ENCODE peak calls at places on chromosomes 4 and X, in ten cellular contexts. S, V, O, L, R, Z, T, M, Q and B are unnamed samples. For H3K36me3, the result is how much of the 10 kb centered on the place peaks cover.

GRCh38 chr4:56972389-56972788 is 5.0 kb downstream of the NOA1 start:
- DNase-seq in S (no peak), V (no peak), O (no peak), L (no peak), R (no peak), Z (no peak), T (no peak), M (no peak), Q (no peak), B (no peak)

GRCh38 chr4:73533515-73534422 is 52.2 kb downstream of the AFM start:
- DNase-seq in S (peak), V (no peak), O (no peak), L (no peak), R (no peak), Z (no peak), T (no peak), M (no peak), Q (no peak), B (no peak)

GRCh38 chr4:2243682-2244380 is 1.9 kb upstream of the HAUS3 start:
- DNase-seq in S (peak), V (peak), O (no peak), L (peak), R (peak), Z (peak), T (peak), M (no peak), Q (peak), B (peak)

GRCh38 chr4:186808635-186809018 is 85.0 kb upstream of the FAT1 start:
- DNase-seq in S (no peak), V (no peak), O (peak), L (no peak), R (no peak), Z (peak), T (no peak), M (no peak), Q (no peak), B (peak)

GRCh38 chrX:71911023-71911730 is 532 bp downstream of the NHSL2 start:
- DNase-seq in S (peak), V (peak), O (no peak), L (peak), R (peak), Z (no peak), T (no peak), M (peak), Q (peak), B (peak)

GRCh38 chrX:71536285-71536684 is 3.4 kb downstream of the OGT start:
- DNase-seq in S (peak), V (no peak), O (no peak), L (no peak), R (peak), Z (no peak), T (no peak), M (no peak), Q (no peak), B (peak)

GRCh38 chr4:151694819-151695730 is 65.7 kb downstream of the GATB start:
- DNase-seq in S (no peak), V (no peak), O (no peak), L (no peak), R (no peak), Z (no peak), T (no peak), M (no peak), Q (no peak), B (no peak)

GRCh38 chrX:42149786-42150185 is 226.4 kb upstream of the CASK start:
- DNase-seq in S (no peak), V (no peak), O (no peak), L (no peak), R (no peak), Z (no peak), T (no peak), M (no peak), Q (no peak), B (no peak)

GRCh38 chr4:52915730-52916129 is 53.6 kb downstream of the RASL11B start:
- DNase-seq in S (no peak), V (no peak), O (no peak), L (no peak), R (no peak), Z (no peak), T (no peak), M (no peak), Q (no peak), B (peak)

GRCh38 chr4:734951-735350 is 29.3 kb downstream of the PCGF3 start:
- DNase-seq in S (no peak), V (no peak), O (no peak), L (no peak), R (no peak), Z (no peak), T (no peak), M (no peak), Q (no peak), B (no peak)
- H3K36me3 ChIP-seq in S (under half), V (under half), O (half or more), L (under half), R (under half), Z (under half), T (under half), M (under half), Q (under half), B (under half)

DNA sequence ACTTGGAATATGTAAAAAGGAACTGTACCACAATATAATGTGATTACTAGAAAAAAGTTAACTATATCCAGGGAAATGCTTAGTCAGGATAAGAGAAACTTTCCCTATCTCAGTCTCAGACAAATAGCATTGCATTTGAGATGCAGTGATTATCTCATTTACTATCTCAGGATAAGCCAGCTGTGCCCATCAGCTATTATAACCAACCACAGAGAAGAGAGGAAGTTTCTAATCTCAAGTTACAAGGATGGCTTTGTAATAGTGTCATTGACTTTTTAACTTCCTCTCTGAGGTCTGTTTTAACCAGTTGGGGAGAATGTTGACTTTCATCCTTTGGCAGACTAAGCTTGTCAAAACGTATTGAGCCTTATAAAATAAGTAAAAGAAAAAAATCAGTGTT is 56.5 kb downstream of the SNX25 start:
- DNase-seq in S (no peak), V (no peak), O (peak), L (no peak), R (peak), Z (no peak), T (no peak), M (no peak), Q (peak), B (peak)
- H3K36me3 ChIP-seq in S (under half), V (under half), O (under half), L (under half), R (under half), Z (under half), T (under half), M (under half), Q (under half), B (under half)

DNA sequence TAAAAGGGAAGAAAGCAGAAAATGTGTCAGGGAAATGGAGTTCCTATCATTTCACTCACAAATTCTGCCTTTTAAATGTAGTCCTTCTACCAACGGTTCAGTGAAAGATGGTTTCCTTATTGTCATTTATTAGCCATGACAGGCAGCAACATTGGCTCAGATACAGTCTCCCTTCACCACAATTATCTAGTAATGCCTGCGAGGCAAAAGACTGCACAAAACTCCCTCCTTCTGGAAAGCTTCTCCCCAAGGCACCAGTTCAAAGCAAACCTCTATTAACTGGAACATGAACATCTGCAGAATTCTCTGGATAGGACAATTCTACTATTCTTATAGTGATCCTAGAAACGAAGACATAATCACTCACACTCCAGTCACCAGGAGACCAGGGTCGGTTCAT is 28.3 kb downstream of the DCTD start:
- DNase-seq in S (no peak), V (no peak), O (no peak), L (no peak), R (no peak), Z (no peak), T (no peak), M (no peak), Q (no peak), B (no peak)
- H3K36me3 ChIP-seq in S (under half), V (under half), O (under half), L (under half), R (under half), Z (under half), T (under half), M (half or more), Q (under half), B (half or more)

GRCh38 chr4:102663073-102663472 is 97.7 kb downstream of the MANBA start:
- DNase-seq in S (no peak), V (no peak), O (peak), L (no peak), R (no peak), Z (peak), T (no peak), M (no peak), Q (no peak), B (peak)
- H3K36me3 ChIP-seq in S (under half), V (under half), O (under half), L (under half), R (under half), Z (under half), T (under half), M (under half), Q (under half), B (under half)

DNA sequence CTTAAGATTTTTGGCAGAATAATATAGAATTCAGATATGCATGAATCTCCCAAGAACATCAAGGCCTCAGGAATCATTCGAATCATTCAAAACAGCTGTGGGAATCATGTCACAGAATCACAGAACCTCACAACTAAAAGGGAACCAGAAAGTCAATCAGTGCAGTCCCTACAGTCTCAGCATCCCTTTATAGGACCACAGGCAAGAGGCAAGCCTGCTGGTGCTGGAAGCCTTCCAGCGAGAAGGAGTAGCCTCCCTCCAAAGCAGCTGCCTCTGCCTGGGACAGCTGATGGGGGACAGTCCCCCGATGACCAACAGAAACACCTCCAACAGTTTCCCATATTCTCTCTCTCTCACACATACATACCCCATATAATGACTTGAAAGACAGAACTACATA is 20.7 kb downstream of the QDPR start:
- DNase-seq in S (no peak), V (no peak), O (no peak), L (no peak), R (no peak), Z (no peak), T (no peak), M (no peak), Q (no peak), B (no peak)
- H3K36me3 ChIP-seq in S (under half), V (under half), O (under half), L (under half), R (under half), Z (under half), T (under half), M (half or more), Q (under half), B (under half)

GRCh38 chr4:26410385-26411293 is 79.6 kb downstream of the CCKAR start:
- DNase-seq in S (no peak), V (no peak), O (peak), L (no peak), R (peak), Z (no peak), T (no peak), M (peak), Q (peak), B (peak)

GRCh38 chr4:26404597-26405323 is 83.9 kb downstream of the RBPJ start:
- DNase-seq in S (no peak), V (no peak), O (no peak), L (no peak), R (no peak), Z (no peak), T (no peak), M (no peak), Q (peak), B (no peak)

GRCh38 chr4:26406346-26406975 is 83.8 kb downstream of the CCKAR start:
- DNase-seq in S (no peak), V (no peak), O (no peak), L (no peak), R (peak), Z (peak), T (no peak), M (no peak), Q (peak), B (no peak)

GRCh38 chr4:26402458-26402857 is 81.6 kb downstream of the RBPJ start:
- DNase-seq in S (no peak), V (no peak), O (no peak), L (no peak), R (peak), Z (no peak), T (no peak), M (no peak), Q (no peak), B (no peak)

DNA sequence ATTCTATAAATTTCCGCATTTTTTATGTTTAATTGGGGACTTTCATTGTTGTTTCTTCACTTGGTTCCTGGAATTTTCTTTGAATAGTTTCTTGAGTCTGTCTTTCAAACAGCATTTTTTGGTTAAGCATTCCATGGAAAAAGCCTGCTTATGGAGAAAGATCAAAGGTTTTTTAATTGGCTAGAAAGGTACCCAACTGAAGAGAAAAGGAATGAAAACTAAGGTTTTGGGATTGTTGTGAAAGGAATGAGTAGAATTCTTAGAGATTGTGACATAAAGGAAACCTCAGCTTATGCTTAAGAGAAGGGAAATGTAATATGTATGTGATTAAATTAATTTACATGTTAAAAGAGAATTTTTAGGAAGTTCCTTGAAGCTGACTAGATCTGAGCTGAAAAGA is 82.8 kb downstream of the CCKAR start:
- DNase-seq in S (no peak), V (no peak), O (no peak), L (no peak), R (no peak), Z (no peak), T (no peak), M (no peak), Q (no peak), B (peak)
- H3K36me3 ChIP-seq in S (under half), V (under half), O (under half), L (under half), R (under half), Z (half or more), T (under half), M (under half), Q (under half), B (under half)

DNA sequence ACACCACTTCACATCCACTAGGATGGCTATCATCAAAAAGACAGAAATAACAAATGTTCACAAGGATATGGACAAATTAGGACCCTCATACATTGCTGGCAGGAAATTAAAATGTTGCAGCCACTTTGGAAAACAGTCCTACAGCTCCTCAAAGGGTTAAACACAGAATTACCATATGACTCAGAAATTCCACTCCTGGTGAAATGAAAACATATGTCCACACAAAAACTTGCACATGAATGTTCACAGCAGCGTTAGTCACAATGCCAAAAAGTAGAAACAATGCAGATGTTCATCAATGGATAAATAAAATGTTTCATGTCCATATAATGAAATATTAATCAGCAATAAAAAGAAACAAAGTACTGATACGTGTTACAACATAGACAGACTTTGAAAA is 15.1 kb downstream of the S100G start:
- DNase-seq in S (no peak), V (no peak), O (peak), L (no peak), R (no peak), Z (no peak), T (no peak), M (no peak), Q (no peak), B (peak)
- H3K36me3 ChIP-seq in S (under half), V (under half), O (under half), L (under half), R (under half), Z (under half), T (under half), M (under half), Q (under half), B (under half)

DNA sequence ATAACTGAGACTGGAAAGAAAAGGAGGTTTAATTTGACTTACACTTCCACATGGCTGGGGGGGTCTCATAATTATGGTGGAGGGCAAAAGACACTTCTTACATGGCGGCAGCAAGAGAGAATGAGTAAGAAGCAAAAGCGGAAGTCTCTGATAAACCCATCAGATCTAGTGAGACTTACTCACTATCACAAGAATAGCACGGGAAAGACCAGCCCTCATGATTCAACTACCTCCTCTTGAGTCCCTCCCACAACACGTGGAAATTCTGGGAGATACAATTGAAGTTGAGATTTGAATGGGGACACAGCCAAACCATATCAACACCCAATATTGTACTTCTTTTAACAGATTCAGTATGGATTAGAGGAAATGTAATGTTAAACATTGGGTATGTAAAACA is 646.6 kb downstream of the ANKRD50 start:
- DNase-seq in S (no peak), V (no peak), O (no peak), L (no peak), R (no peak), Z (no peak), T (no peak), M (no peak), Q (no peak), B (no peak)
- H3K36me3 ChIP-seq in S (under half), V (under half), O (under half), L (under half), R (under half), Z (under half), T (under half), M (under half), Q (under half), B (under half)

GRCh38 chrX:2723316-2723879 is 28.4 kb upstream of the XG start:
- DNase-seq in S (no peak), V (peak), O (no peak), L (peak), R (no peak), Z (no peak), T (no peak), M (no peak), Q (no peak), B (no peak)
- H3K36me3 ChIP-seq in S (under half), V (under half), O (half or more), L (under half), R (under half), Z (half or more), T (under half), M (half or more), Q (under half), B (half or more)